ENCODE peak calls at places on chromosome 6, in ten cellular contexts. V, X, B, E, C, M, K, T, Q and G are unnamed samples.

GRCh38 chr6:53464942-53465460 is 79.9 kb downstream of the GCLC start:
- DNase-seq in V (no peak), X (no peak), B (no peak), E (no peak), C (peak), M (no peak), K (peak), T (peak), Q (no peak), G (peak)

GRCh38 chr6:44475779-44476434 is 88.4 kb downstream of the CDC5L start:
- DNase-seq in V (peak), X (peak), B (peak), E (peak), C (peak), M (peak), K (peak), T (peak), Q (no peak), G (peak)

GRCh38 chr6:11815231-11815630 is 36.6 kb upstream of the ADTRP start:
- DNase-seq in V (no peak), X (no peak), B (no peak), E (no peak), C (no peak), M (peak), K (no peak), T (no peak), Q (no peak), G (peak)

GRCh38 chr6:64932486-64932885 is 774.5 kb downstream of the EYS start:
- DNase-seq in V (no peak), X (no peak), B (no peak), E (no peak), C (no peak), M (no peak), K (no peak), T (no peak), Q (no peak), G (no peak)

GRCh38 chr6:80094017-80094416 is 12.5 kb upstream of the BCKDHB start:
- DNase-seq in V (no peak), X (peak), B (no peak), E (peak), C (no peak), M (peak), K (no peak), T (no peak), Q (no peak), G (peak)

GRCh38 chr6:2737885-2738284 is 12.8 kb downstream of the MYLK4 start:
- DNase-seq in V (no peak), X (no peak), B (no peak), E (no peak), C (no peak), M (no peak), K (no peak), T (no peak), Q (no peak), G (no peak)

GRCh38 chr6:18368277-18369105 is 18.7 kb upstream of the RNF144B start:
- DNase-seq in V (no peak), X (no peak), B (no peak), E (no peak), C (no peak), M (no peak), K (no peak), T (no peak), Q (no peak), G (peak)

GRCh38 chr6:163820745-163821456 is 406.4 kb downstream of the QKI start:
- DNase-seq in V (no peak), X (no peak), B (no peak), E (no peak), C (no peak), M (no peak), K (peak), T (no peak), Q (no peak), G (peak)

GRCh38 chr6:170233304-170234205 is 57.3 kb downstream of the DLL1 start:
- DNase-seq in V (no peak), X (no peak), B (no peak), E (no peak), C (no peak), M (no peak), K (no peak), T (no peak), Q (no peak), G (no peak)

GRCh38 chr6:20404641-20405032 is 3.0 kb downstream of the E2F3 start:
- DNase-seq in V (peak), X (peak), B (peak), E (peak), C (no peak), M (peak), K (peak), T (no peak), Q (peak), G (peak)

GRCh38 chr6:88561034-88561973 is 395.2 kb upstream of the CNR1 start:
- DNase-seq in V (no peak), X (no peak), B (no peak), E (peak), C (no peak), M (no peak), K (no peak), T (no peak), Q (no peak), G (no peak)

GRCh38 chr6:4031442-4031841 is 47.5 kb downstream of the FAM217A start:
- DNase-seq in V (no peak), X (no peak), B (no peak), E (no peak), C (no peak), M (no peak), K (no peak), T (no peak), Q (no peak), G (no peak)